ENCODE peak calls at places on chromosome 4, in six cellular contexts. One of them, this sample, is unnamed.

GRCh38 chr4:97942137-97942536 is 201.1 kb downstream of the STPG2 start:
- DNase-seq in OCI-LY7: no peak
- DNase-seq in fibroblast of lung: no peak
- DNase-seq in IMR-90: no peak
- DNase-seq in GM23248: no peak
- DNase-seq in K562: no peak
- DNase-seq in this sample: no peak

GRCh38 chr4:164210377-164210776 is 543.6 kb upstream of the SMIM31 start:
- DNase-seq in IMR-90: peak; percentile 4
- DNase-seq in fibroblast of lung: peak; percentile 22
- DNase-seq in K562: no peak
- DNase-seq in OCI-LY7: no peak
- DNase-seq in GM23248: no peak
- DNase-seq in this sample: no peak

GRCh38 chr4:128727658-128728057 is 81.8 kb upstream of the JADE1 start:
- DNase-seq in fibroblast of lung: no peak
- DNase-seq in GM23248: no peak
- DNase-seq in IMR-90: no peak
- DNase-seq in OCI-LY7: no peak
- DNase-seq in K562: no peak
- DNase-seq in this sample: no peak

GRCh38 chr4:8261851-8262535 is 7.6 kb upstream of the HTRA3 start:
- DNase-seq in OCI-LY7: no peak
- DNase-seq in K562: peak; percentile 37
- DNase-seq in GM23248: no peak
- DNase-seq in IMR-90: peak; percentile 25
- DNase-seq in fibroblast of lung: peak; percentile 44
- DNase-seq in this sample: no peak

GRCh38 chr4:124943145-124943889 is 230.8 kb upstream of the ANKRD50 start:
- DNase-seq in OCI-LY7: no peak
- DNase-seq in K562: no peak
- DNase-seq in IMR-90: no peak
- DNase-seq in fibroblast of lung: peak; percentile 58
- DNase-seq in GM23248: peak; percentile 75
- DNase-seq in this sample: no peak

GRCh38 chr4:88240297-88240714 is 44.1 kb downstream of the PPM1K start:
- DNase-seq in K562: no peak
- DNase-seq in fibroblast of lung: no peak
- DNase-seq in GM23248: peak; percentile 10
- DNase-seq in OCI-LY7: no peak
- DNase-seq in IMR-90: no peak
- DNase-seq in this sample: no peak

GRCh38 chr4:110753461-110753860 is 130.6 kb upstream of the PITX2 start:
- DNase-seq in IMR-90: no peak
- DNase-seq in K562: no peak
- DNase-seq in fibroblast of lung: no peak
- DNase-seq in OCI-LY7: no peak
- DNase-seq in GM23248: no peak
- DNase-seq in this sample: no peak

GRCh38 chr4:147768113-147768512 is 36.2 kb downstream of the ARHGAP10 start:
- DNase-seq in GM23248: peak; percentile 81
- DNase-seq in OCI-LY7: no peak
- DNase-seq in fibroblast of lung: peak; percentile 65
- DNase-seq in IMR-90: peak; percentile 87
- DNase-seq in K562: no peak
- DNase-seq in this sample: no peak

GRCh38 chr4:184364100-184364921 is 110.0 kb downstream of the IRF2 start:
- DNase-seq in IMR-90: no peak
- DNase-seq in OCI-LY7: peak; percentile 82
- DNase-seq in fibroblast of lung: no peak
- DNase-seq in K562: no peak
- DNase-seq in GM23248: no peak
- DNase-seq in this sample: no peak

GRCh38 chr4:109433281-109434006 is at the start of gene SEC24B:
- DNase-seq in IMR-90: peak; percentile 62
- DNase-seq in GM23248: peak; percentile 93
- DNase-seq in K562: peak; percentile 87
- DNase-seq in fibroblast of lung: peak; percentile 72
- DNase-seq in OCI-LY7: peak; percentile 89
- DNase-seq in this sample: peak; percentile 97

GRCh38 chr4:109434007-109434792 is 585 bp downstream of the SEC24B start:
- DNase-seq in fibroblast of lung: peak; percentile 38
- DNase-seq in IMR-90: peak; percentile 18
- DNase-seq in K562: no peak
- DNase-seq in GM23248: peak; percentile 66
- DNase-seq in OCI-LY7: peak; percentile 33
- DNase-seq in this sample: peak; percentile 69

GRCh38 chr4:109435635-109436034 is 2.0 kb downstream of the SEC24B start:
- DNase-seq in OCI-LY7: no peak
- DNase-seq in IMR-90: no peak
- DNase-seq in K562: no peak
- DNase-seq in fibroblast of lung: peak; percentile 5
- DNase-seq in GM23248: peak; percentile 24
- DNase-seq in this sample: no peak

GRCh38 chr4:109436504-109436903 is 2.9 kb downstream of the SEC24B start:
- DNase-seq in GM23248: no peak
- DNase-seq in fibroblast of lung: no peak
- DNase-seq in IMR-90: no peak
- DNase-seq in K562: no peak
- DNase-seq in OCI-LY7: no peak
- DNase-seq in this sample: no peak

DNA sequence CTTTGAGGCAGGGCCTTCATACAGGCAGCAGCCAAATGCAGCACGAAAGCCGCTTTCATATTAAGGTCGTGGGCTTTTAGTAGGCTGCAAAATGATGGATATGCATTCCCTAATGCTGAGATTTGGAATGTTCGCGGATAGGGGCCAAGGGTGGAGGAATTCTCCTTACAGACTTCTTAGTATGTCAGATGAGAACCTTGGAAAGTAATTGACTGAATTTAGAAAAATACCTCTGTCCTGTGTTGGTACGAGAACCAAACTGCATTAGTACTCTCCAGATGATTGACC is 1.1 kb downstream of the SEC24B start:
- DNase-seq in OCI-LY7: no peak
- DNase-seq in GM23248: peak; percentile 52
- DNase-seq in IMR-90: peak; percentile 37
- DNase-seq in fibroblast of lung: no peak
- DNase-seq in K562: no peak
- DNase-seq in this sample: no peak
- H2AFZ ChIP-seq in OCI-LY7: no peak overlapping the region
- H2AFZ ChIP-seq in GM23248: peak overlapping the region; percentile 31
- H2AFZ ChIP-seq in IMR-90: no peak overlapping the region
- H2AFZ ChIP-seq in fibroblast of lung: no peak overlapping the region
- H2AFZ ChIP-seq in K562: no peak overlapping the region
- H2AFZ ChIP-seq in this sample: no peak overlapping the region

GRCh38 chr4:122695226-122695625 is 37.3 kb upstream of the BBS12 start:
- DNase-seq in IMR-90: no peak
- DNase-seq in GM23248: no peak
- DNase-seq in OCI-LY7: no peak
- DNase-seq in fibroblast of lung: no peak
- DNase-seq in K562: no peak
- DNase-seq in this sample: no peak
- H3K27ac ChIP-seq in IMR-90: no peak overlapping the region
- H3K27ac ChIP-seq in GM23248: no peak overlapping the region
- H3K27ac ChIP-seq in OCI-LY7: no peak overlapping the region
- H3K27ac ChIP-seq in fibroblast of lung: no peak overlapping the region
- H3K27ac ChIP-seq in K562: no peak overlapping the region
- H3K27ac ChIP-seq in this sample: no peak overlapping the region

GRCh38 chr4:492412-492811 is 6.5 kb downstream of the ZNF721 start:
- DNase-seq in IMR-90: no peak
- DNase-seq in GM23248: no peak
- DNase-seq in fibroblast of lung: no peak
- DNase-seq in OCI-LY7: no peak
- DNase-seq in K562: no peak
- DNase-seq in this sample: no peak
- H2AFZ ChIP-seq in IMR-90: no peak overlapping the region
- H2AFZ ChIP-seq in GM23248: no peak overlapping the region
- H2AFZ ChIP-seq in fibroblast of lung: no peak overlapping the region
- H2AFZ ChIP-seq in OCI-LY7: no peak overlapping the region
- H2AFZ ChIP-seq in K562: no peak overlapping the region
- H2AFZ ChIP-seq in this sample: no peak overlapping the region

DNA sequence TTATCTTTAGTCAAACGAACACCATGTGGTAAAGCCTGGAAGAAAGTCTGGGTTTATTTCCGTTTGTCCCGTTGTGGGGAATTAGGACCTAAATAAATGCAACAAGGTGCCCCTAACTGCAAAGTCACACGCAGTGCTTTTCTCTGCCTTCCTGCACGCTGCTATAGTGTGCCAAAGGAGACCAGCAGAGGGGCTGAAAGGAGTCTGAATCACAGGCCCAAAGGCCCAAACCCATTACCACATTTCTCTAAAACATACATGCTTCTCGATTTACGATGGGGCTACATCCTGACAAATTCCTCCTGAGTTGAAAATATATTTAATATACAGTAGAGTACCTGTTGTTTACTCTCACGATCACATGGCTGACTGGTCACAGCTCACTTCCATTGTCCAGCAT is 4.5 kb downstream of the VEGFC start:
- DNase-seq in fibroblast of lung: no peak
- DNase-seq in K562: no peak
- DNase-seq in IMR-90: no peak
- DNase-seq in GM23248: no peak
- DNase-seq in OCI-LY7: no peak
- DNase-seq in this sample: no peak
- H3K27ac ChIP-seq in fibroblast of lung: no peak overlapping the region
- H3K27ac ChIP-seq in K562: no peak overlapping the region
- H3K27ac ChIP-seq in IMR-90: peak overlapping the region; percentile 54
- H3K27ac ChIP-seq in GM23248: no peak overlapping the region
- H3K27ac ChIP-seq in OCI-LY7: no peak overlapping the region
- H3K27ac ChIP-seq in this sample: no peak overlapping the region

DNA sequence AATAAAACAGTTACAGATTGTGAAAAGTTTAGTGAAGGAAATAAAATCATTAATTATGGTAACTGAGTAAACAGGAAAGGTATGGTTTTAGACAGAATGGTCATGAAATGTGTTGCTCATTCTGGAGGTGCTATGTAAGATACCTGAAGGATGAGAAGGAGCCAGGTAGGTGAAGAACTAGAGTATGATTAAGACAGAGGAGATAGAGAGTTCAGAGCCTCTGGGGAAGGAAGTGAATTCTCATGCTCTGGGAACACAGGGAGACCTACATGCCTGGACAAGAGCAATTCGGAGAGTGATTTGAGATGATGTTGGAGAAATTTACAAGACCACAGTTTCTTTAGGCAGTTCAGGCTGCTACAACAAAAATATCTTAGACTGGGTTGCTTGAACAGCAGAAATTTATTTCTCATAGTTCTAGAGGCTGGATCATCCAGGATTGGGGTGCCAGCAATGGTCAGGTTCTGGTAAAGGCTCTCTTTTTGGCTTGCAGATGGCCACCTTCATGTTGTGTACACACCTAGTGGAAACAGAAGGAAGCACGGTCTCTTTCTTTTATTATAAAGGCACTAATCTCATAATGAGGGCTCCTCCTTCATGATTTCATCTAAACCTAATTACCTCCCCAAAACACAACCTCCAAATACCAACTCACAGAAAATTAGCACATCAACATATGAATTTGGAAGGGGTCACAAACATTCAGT is 1416.1 kb downstream of the PCDH7 start:
- DNase-seq in K562: no peak
- DNase-seq in fibroblast of lung: no peak
- DNase-seq in OCI-LY7: no peak
- DNase-seq in IMR-90: no peak
- DNase-seq in GM23248: no peak
- DNase-seq in this sample: no peak
- H2AFZ ChIP-seq in K562: no peak overlapping the region
- H2AFZ ChIP-seq in fibroblast of lung: no peak overlapping the region
- H2AFZ ChIP-seq in OCI-LY7: no peak overlapping the region
- H2AFZ ChIP-seq in IMR-90: no peak overlapping the region
- H2AFZ ChIP-seq in GM23248: no peak overlapping the region
- H2AFZ ChIP-seq in this sample: no peak overlapping the region

DNA sequence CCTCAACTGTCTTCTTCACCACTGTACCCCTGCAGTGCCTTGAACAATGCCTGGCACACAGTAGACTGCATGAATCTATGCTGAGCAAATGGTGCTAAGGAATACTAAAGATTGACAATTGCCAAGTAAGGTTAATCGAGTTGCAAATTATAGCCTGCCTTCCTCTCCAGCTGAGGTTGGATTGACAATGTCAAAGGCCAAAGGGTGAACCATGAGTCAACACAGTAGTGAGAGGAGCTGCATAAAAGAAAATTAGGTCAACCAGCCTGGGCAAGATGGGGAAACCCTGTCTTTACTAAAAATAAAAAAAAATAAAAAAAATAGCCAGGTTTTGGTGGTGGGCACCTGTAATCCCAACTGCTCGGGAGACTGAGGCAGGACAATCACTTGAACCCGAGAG is 97.1 kb upstream of the BMPR1B start:
- DNase-seq in IMR-90: no peak
- DNase-seq in fibroblast of lung: no peak
- DNase-seq in GM23248: no peak
- DNase-seq in OCI-LY7: no peak
- DNase-seq in K562: no peak
- DNase-seq in this sample: no peak
- H3K27ac ChIP-seq in IMR-90: no peak overlapping the region
- H3K27ac ChIP-seq in fibroblast of lung: no peak overlapping the region
- H3K27ac ChIP-seq in GM23248: no peak overlapping the region
- H3K27ac ChIP-seq in OCI-LY7: no peak overlapping the region
- H3K27ac ChIP-seq in K562: no peak overlapping the region
- H3K27ac ChIP-seq in this sample: no peak overlapping the region

DNA sequence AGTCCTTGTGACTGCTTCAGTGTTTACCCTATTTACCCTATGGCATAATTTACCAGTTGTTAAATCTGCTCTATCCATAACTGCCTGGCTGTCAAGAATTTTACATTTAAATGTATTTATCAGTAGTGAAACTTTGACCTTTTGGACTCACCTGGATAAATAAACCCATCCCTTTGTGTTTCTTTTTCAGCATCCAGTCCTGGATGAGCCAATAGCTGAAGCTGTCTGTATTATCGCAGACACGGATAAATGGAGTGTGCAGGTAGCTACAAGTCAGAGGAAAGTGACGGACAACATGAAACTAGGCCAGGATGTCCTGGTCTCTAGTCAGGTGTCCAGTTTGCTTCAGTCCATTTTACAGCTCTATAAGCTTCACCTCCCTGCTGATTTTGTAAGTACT is 122.4 kb downstream of the FNIP2 start:
- DNase-seq in fibroblast of lung: no peak
- DNase-seq in IMR-90: no peak
- DNase-seq in GM23248: no peak
- DNase-seq in OCI-LY7: no peak
- DNase-seq in K562: no peak
- DNase-seq in this sample: no peak
- H2AFZ ChIP-seq in fibroblast of lung: no peak overlapping the region
- H2AFZ ChIP-seq in IMR-90: no peak overlapping the region
- H2AFZ ChIP-seq in GM23248: no peak overlapping the region
- H2AFZ ChIP-seq in OCI-LY7: no peak overlapping the region
- H2AFZ ChIP-seq in K562: no peak overlapping the region
- H2AFZ ChIP-seq in this sample: no peak overlapping the region

GRCh38 chr4:42656736-42656985 is 244 bp downstream of the ATP8A1 start:
- DNase-seq in GM23248: no peak
- DNase-seq in OCI-LY7: no peak
- DNase-seq in K562: no peak
- DNase-seq in IMR-90: no peak
- DNase-seq in fibroblast of lung: no peak
- DNase-seq in this sample: no peak
- H3K27ac ChIP-seq in GM23248: no peak overlapping the region
- H3K27ac ChIP-seq in OCI-LY7: peak overlapping the region; percentile 75
- H3K27ac ChIP-seq in K562: no peak overlapping the region
- H3K27ac ChIP-seq in IMR-90: no peak overlapping the region
- H3K27ac ChIP-seq in fibroblast of lung: no peak overlapping the region
- H3K27ac ChIP-seq in this sample: peak overlapping the region; percentile 44

This sample was measured in Karpas-422.